ENCODE peak calls at places on chromosomes 12 and 14, in nine cellular contexts. H, O, I, T, C, N, A, L and X are unnamed samples.

GRCh38 chr14:33647385-33647786 is 303.5 kb downstream of the EGLN3 start:
- DNase-seq in H (no peak), O (no peak), I (no peak), T (peak), C (peak), N (no peak), A (no peak), L (peak), X (no peak)

GRCh38 chr12:94184995-94185711 is 36.8 kb downstream of the PLXNC1 start:
- DNase-seq in H (no peak), O (no peak), I (peak), T (no peak), C (no peak), N (no peak), A (no peak), L (no peak), X (no peak)

GRCh38 chr12:116839287-116839830 is 41.9 kb downstream of the HRK start:
- DNase-seq in H (no peak), O (no peak), I (no peak), T (no peak), C (no peak), N (no peak), A (no peak), L (no peak), X (no peak)

GRCh38 chr12:121947966-121948365 is 29.6 kb downstream of the CFAP251 start:
- DNase-seq in H (no peak), O (no peak), I (no peak), T (no peak), C (no peak), N (no peak), A (no peak), L (no peak), X (no peak)

GRCh38 chr12:11885261-11886038 is 185.3 kb upstream of the BCL2L14 start:
- DNase-seq in H (peak), O (peak), I (no peak), T (no peak), C (peak), N (no peak), A (no peak), L (peak), X (peak)

GRCh38 chr12:63222582-63222981 is 71.6 kb upstream of the AVPR1A start:
- DNase-seq in H (no peak), O (no peak), I (no peak), T (no peak), C (no peak), N (no peak), A (no peak), L (no peak), X (no peak)

GRCh38 chr12:18054925-18055324 is 35.1 kb downstream of the RERGL start:
- DNase-seq in H (no peak), O (no peak), I (no peak), T (peak), C (no peak), N (no peak), A (no peak), L (peak), X (no peak)

GRCh38 chr12:21656931-21657335 is 709 bp downstream of the LDHB start:
- DNase-seq in H (no peak), O (peak), I (no peak), T (peak), C (peak), N (peak), A (peak), L (peak), X (peak)

GRCh38 chr12:81147286-81147919 is 69.5 kb downstream of the ACSS3 start:
- DNase-seq in H (no peak), O (no peak), I (no peak), T (no peak), C (no peak), N (no peak), A (no peak), L (no peak), X (peak)

GRCh38 chr14:74979442-74980397 is 23.0 kb upstream of the EIF2B2 start:
- DNase-seq in H (peak), O (no peak), I (no peak), T (peak), C (peak), N (no peak), A (no peak), L (peak), X (no peak)

GRCh38 chr12:88519802-88520435 is 60.4 kb downstream of the KITLG start:
- DNase-seq in H (no peak), O (no peak), I (no peak), T (no peak), C (peak), N (no peak), A (no peak), L (peak), X (no peak)

GRCh38 chr14:99737451-99737951 is 53.4 kb downstream of the CYP46A1 start:
- DNase-seq in H (peak), O (no peak), I (no peak), T (peak), C (no peak), N (no peak), A (peak), L (peak), X (no peak)

GRCh38 chr14:53695692-53696091 is 260.9 kb downstream of the BMP4 start:
- DNase-seq in H (no peak), O (no peak), I (no peak), T (no peak), C (no peak), N (no peak), A (no peak), L (no peak), X (peak)

GRCh38 chr12:52627395-52628110 is 9.2 kb upstream of the KRT73 start:
- DNase-seq in H (no peak), O (no peak), I (no peak), T (no peak), C (no peak), N (no peak), A (no peak), L (no peak), X (no peak)

GRCh38 chr12:1662761-1663439 is 28.0 kb upstream of the ADIPOR2 start:
- DNase-seq in H (peak), O (peak), I (no peak), T (no peak), C (peak), N (peak), A (no peak), L (no peak), X (no peak)

GRCh38 chr14:96424104-96424989 is 32.4 kb downstream of the AK7 start:
- DNase-seq in H (peak), O (peak), I (peak), T (peak), C (peak), N (no peak), A (peak), L (peak), X (peak)

GRCh38 chr14:101102875-101103274 is 199.4 kb upstream of the RTL1 start:
- DNase-seq in H (no peak), O (no peak), I (no peak), T (no peak), C (no peak), N (peak), A (no peak), L (no peak), X (no peak)

GRCh38 chr14:81348086-81348485 is 52.0 kb downstream of the STON2 start:
- DNase-seq in H (no peak), O (no peak), I (peak), T (no peak), C (no peak), N (no peak), A (peak), L (no peak), X (no peak)

GRCh38 chr14:72809063-72809462 is 84.8 kb downstream of the DPF3 start:
- DNase-seq in H (no peak), O (no peak), I (no peak), T (no peak), C (no peak), N (peak), A (no peak), L (no peak), X (no peak)

GRCh38 chr14:64721391-64721791 is 17.2 kb downstream of the PLEKHG3 start:
- DNase-seq in H (peak), O (no peak), I (no peak), T (peak), C (peak), N (no peak), A (no peak), L (peak), X (peak)

GRCh38 chr12:26156201-26156871 is 31.5 kb upstream of the BHLHE41 start:
- DNase-seq in H (no peak), O (no peak), I (peak), T (no peak), C (no peak), N (no peak), A (peak), L (no peak), X (no peak)